ENCODE peak calls at places on chromosomes 7 and 10, in five cellular contexts. R, W, L, N and J are unnamed samples.

GRCh38 chr7:72437610-72438009 is 25.5 kb upstream of the CALN1 start:
- DNase-seq in R (no peak), W (no peak), L (no peak), N (no peak), J (no peak)

GRCh38 chr7:55306331-55306730 is 58.8 kb upstream of the LANCL2 start:
- DNase-seq in R (peak; percentile 56), W (no peak), L (no peak), N (no peak), J (peak; percentile 65)

GRCh38 chr10:47184273-47184672 is 115.7 kb upstream of the GDF10 start:
- DNase-seq in R (no peak), W (no peak), L (no peak), N (no peak), J (no peak)

GRCh38 chr7:47968852-47969774 is 10.3 kb downstream of the HUS1 start:
- DNase-seq in R (peak; percentile 62), W (peak; percentile 85), L (peak; percentile 76), N (peak; percentile 89), J (peak; percentile 45)

GRCh38 chr7:129368389-129368986 is 65.7 kb upstream of the STRIP2 start:
- DNase-seq in R (no peak), W (no peak), L (no peak), N (no peak), J (no peak)

GRCh38 chr7:137245890-137246289 is 97.6 kb downstream of the PTN start:
- DNase-seq in R (no peak), W (no peak), L (no peak), N (no peak), J (peak; percentile 2)

GRCh38 chr7:37901890-37902524 is 14.6 kb downstream of the SFRP4 start:
- DNase-seq in R (peak; percentile 55), W (no peak), L (no peak), N (no peak), J (peak; percentile 76)

GRCh38 chr7:28298870-28299484 is 113.3 kb upstream of the CREB5 start:
- DNase-seq in R (peak; percentile 87), W (peak; percentile 89), L (peak; percentile 74), N (peak; percentile 77), J (no peak)

GRCh38 chr7:111855842-111856227 is 293.5 kb upstream of the IMMP2L start:
- DNase-seq in R (peak; percentile 13), W (peak; percentile 35), L (no peak), N (peak; percentile 51), J (peak; percentile 4)

GRCh38 chr10:101121661-101122045 is 9.4 kb upstream of the TLX1 start:
- DNase-seq in R (no peak), W (no peak), L (peak; percentile 31), N (peak; percentile 47), J (no peak)

GRCh38 chr10:43420369-43421200 is 11.6 kb upstream of the HNRNPF start:
- DNase-seq in R (peak; percentile 93), W (peak; percentile 85), L (peak; percentile 78), N (peak; percentile 87), J (peak; percentile 68)

GRCh38 chr7:44867073-44867990 is 18.0 kb downstream of the PURB start:
- DNase-seq in R (peak; percentile 94), W (no peak), L (no peak), N (no peak), J (peak; percentile 88)

GRCh38 chr7:50838675-50839377 is 56.1 kb upstream of the GRB10 start:
- DNase-seq in R (peak; percentile 93), W (no peak), L (no peak), N (no peak), J (peak; percentile 90)

GRCh38 chr10:113585949-113586348 is 33.1 kb downstream of the HABP2 start:
- DNase-seq in R (peak; percentile 10), W (no peak), L (no peak), N (no peak), J (no peak)

DNA sequence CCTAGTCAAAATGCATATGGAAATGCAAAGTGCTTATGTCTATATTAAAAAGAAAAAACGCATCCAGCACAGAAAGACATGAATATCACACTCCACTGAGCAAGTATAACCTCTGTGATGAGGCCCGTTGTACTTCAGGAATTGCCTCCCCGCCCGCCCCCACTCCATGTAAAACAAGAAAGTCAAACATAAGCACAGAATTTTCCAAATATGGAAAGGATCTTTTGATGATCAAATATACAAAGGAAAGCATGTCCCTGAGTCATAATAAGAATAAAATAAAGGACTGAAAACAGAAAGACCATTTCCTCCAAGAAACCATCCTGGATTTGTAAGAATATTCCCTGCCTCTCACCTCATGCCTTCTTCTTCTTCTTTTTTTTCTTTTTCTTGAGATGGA is 229.1 kb downstream of the BAMBI start:
- DNase-seq in R (no peak), W (no peak), L (no peak), N (no peak), J (peak; percentile 33)
- H2AFZ ChIP-seq in R (no peak overlapping the region), W (peak overlapping the region; percentile 69), L (no peak overlapping the region), N (peak overlapping the region; percentile 79), J (no peak overlapping the region)

GRCh38 chr10:88582411-88582805 is 710 bp downstream of the RNLS start:
- DNase-seq in R (no peak), W (no peak), L (no peak), N (no peak), J (no peak)
- H2AFZ ChIP-seq in R (peak overlapping the region; percentile 97), W (peak overlapping the region; percentile 98), L (no peak overlapping the region), N (no peak overlapping the region), J (peak overlapping the region; percentile 100)

DNA sequence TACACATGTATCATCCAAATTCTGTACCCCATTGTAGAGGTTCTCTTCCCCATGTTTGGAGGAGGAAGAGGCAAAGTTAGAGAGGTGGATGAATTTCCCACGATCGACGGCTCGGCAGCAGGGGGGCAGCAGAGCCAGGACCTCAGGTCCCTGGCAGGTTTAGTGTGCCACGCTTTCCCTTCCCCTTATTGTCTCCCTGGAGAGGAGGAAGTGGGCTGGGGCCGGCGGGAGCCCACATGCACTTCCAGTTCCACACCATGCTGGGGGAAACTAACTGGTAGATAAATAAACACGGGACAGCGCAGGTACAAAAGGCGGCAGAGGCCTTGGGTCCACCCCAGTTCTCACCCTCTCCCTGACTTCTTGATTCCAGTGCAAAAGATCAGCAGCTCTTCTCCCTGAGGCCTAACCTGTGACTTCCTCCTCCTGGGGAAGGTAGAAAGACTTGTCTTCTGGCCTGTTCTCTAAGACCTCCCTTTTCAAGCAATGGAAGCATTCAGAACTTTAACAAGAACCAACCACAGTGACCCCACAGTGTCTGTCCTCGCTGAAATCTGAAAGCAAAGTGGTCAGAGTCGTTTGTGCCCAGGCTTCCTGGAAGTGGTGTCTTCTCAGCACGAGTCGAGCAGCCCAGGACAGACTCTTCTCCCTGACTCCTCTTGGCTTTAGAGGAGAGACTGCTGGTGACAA is 30.5 kb upstream of the SRGN start:
- DNase-seq in R (no peak), W (peak; percentile 51), L (peak; percentile 37), N (no peak), J (no peak)
- H2AFZ ChIP-seq in R (peak overlapping the region; percentile 79), W (peak overlapping the region; percentile 90), L (peak overlapping the region; percentile 24), N (peak overlapping the region; percentile 57), J (peak overlapping the region; percentile 43)

GRCh38 chr10:2214805-2215204 is 477.5 kb upstream of the ADARB2 start:
- DNase-seq in R (no peak), W (no peak), L (no peak), N (no peak), J (peak; percentile 18)
- H2AFZ ChIP-seq in R (no peak overlapping the region), W (peak overlapping the region; percentile 70), L (no peak overlapping the region), N (no peak overlapping the region), J (no peak overlapping the region)

DNA sequence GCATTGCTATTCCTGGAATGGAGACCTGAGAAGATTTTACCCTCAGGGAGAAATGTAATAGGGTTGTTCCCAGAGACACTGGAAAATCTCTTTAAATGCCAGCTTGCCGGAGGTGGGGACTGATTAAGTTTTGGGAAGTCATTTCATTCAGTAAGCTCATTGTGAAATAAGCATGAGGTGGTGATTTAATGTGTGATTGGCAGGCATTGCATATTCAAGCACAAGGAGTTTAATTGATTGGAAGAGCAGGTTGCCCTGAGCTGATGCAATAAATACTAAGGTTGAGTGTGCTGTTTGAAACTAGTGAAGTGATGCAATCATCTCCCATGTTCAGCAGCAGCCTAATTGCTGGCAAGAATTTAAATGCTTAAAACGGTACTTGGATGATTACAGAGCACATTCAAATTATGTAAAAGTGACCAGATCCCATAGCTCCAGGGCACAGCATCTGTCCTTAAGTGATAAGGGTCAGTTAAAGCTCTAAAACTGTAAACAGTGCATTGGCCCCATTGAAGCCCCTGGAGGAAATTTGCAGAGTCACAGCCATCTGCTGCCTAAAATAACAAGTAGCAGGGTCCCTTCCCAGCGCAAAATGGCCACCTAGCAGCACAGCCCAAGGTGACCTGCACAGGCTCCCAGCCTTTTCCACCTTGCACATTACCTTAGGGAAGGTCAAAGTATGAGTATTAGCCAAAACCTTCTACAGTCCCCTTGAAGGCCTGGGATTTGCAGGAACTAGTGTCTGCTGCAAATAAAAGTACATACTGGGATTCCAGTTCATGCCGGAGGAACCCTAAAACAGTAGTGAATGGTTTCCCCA is 92.1 kb downstream of the CCDC71L start:
- DNase-seq in R (peak; percentile 82), W (peak; percentile 49), L (peak; percentile 40), N (peak; percentile 80), J (peak; percentile 52)
- H2AFZ ChIP-seq in R (peak overlapping the region; percentile 76), W (peak overlapping the region; percentile 96), L (no peak overlapping the region), N (peak overlapping the region; percentile 44), J (no peak overlapping the region)